ENCODE peak calls at places on chromosomes 12 and 14, in four cellular contexts. Y is HepG2, Q is mammary epithelial cell, W is A673. B is an unnamed sample.

GRCh38 chr14:98878278-98878677 is 393.7 kb downstream of the BCL11B start:
- DNase-seq in Y (no peak), W (no peak), Q (no peak), B (no peak)

GRCh38 chr12:108304633-108305032 is 34.5 kb downstream of the CMKLR1 start:
- DNase-seq in W (no peak), Y (no peak), Q (no peak), B (no peak)

GRCh38 chr14:95254356-95254755 is 65.4 kb downstream of the CLMN start:
- DNase-seq in Y (no peak), W (no peak), Q (no peak), B (no peak)

GRCh38 chr14:67574156-67574555 is 25.9 kb downstream of the PIGH start:
- DNase-seq in W (no peak), Q (no peak), Y (no peak), B (no peak)

GRCh38 chr12:52682938-52683574 is 2.8 kb upstream of the KRT1 start:
- DNase-seq in W (no peak), Y (no peak), Q (no peak), B (no peak)

GRCh38 chr12:2322554-2323120 is 269.9 kb downstream of the CACNA1C start:
- DNase-seq in Q (no peak), W (no peak), Y (no peak), B (no peak)

GRCh38 chr14:96165493-96166474 is 38.9 kb upstream of the BDKRB2 start:
- DNase-seq in Y (no peak), W (no peak), Q (no peak), B (no peak)

GRCh38 chr14:83269583-83269982 is 1735.9 kb upstream of the SEL1L start:
- DNase-seq in W (no peak), Q (no peak), Y (no peak), B (no peak)

GRCh38 chr12:28512876-28513275 is 322.6 kb downstream of the CCDC91 start:
- DNase-seq in Q (no peak), Y (no peak), W (peak), B (no peak)

GRCh38 chr12:19125325-19125724 is 4.2 kb upstream of the PLEKHA5 start:
- DNase-seq in Y (no peak), W (peak), Q (peak), B (no peak)

GRCh38 chr14:95935228-95935822 is 58.7 kb downstream of the TUNAR start:
- DNase-seq in Y (peak), W (peak), Q (peak), B (peak)

GRCh38 chr12:59808317-59808910 is 212.6 kb downstream of the SLC16A7 start:
- DNase-seq in Y (peak), W (peak), Q (peak), B (no peak)

GRCh38 chr14:31766315-31766892 is 205.2 kb downstream of the NUBPL start:
- DNase-seq in Y (peak), Q (no peak), W (no peak), B (no peak)

GRCh38 chr12:52879394-52880351 is 25.2 kb downstream of the KRT8 start:
- DNase-seq in Y (peak), Q (peak), W (peak), B (peak)

GRCh38 chr12:59904874-59905521 is 309.2 kb downstream of the SLC16A7 start:
- DNase-seq in Q (no peak), W (no peak), Y (no peak), B (no peak)

DNA sequence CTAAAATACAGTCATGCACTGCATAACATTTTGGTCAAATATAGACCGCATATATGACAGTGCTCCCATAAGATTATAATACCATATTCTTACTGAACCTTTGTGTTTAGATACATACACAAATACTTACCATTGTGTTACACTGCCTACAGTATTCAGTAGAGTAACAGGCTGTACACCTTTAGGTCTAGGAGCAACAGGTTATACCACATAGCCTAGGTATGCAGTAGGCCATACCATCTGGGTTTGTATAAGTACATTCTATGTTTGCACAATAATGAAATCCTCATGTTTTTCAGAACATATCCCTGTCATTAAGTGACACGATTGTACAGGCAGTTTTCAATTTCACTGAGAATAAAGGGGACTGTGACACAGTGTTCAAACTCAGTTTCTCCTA is 22.3 kb downstream of the KDM5A start:
- DNase-seq in Y (no peak), W (no peak), Q (no peak), B (no peak)
- TF ChIP-seq EZH2 in Y (no peak), W (no peak), Q (no peak), B (no peak)

GRCh38 chr14:105947599-105947998 is 421.2 kb downstream of the TMEM121 start:
- DNase-seq in Q (no peak), Y (no peak), W (no peak), B (no peak)

GRCh38 chr14:105941226-105942166 is 415.1 kb downstream of the TMEM121 start:
- DNase-seq in W (no peak), Y (no peak), Q (no peak), B (no peak)

GRCh38 chr14:105943973-105944602 is 417.7 kb downstream of the TMEM121 start:
- DNase-seq in W (no peak), Q (no peak), Y (peak), B (no peak)

GRCh38 chr14:105944632-105945610 is 418.5 kb downstream of the TMEM121 start:
- DNase-seq in W (peak), Y (peak), Q (no peak), B (peak)

GRCh38 chr14:105945891-105946290 is 419.5 kb downstream of the TMEM121 start:
- DNase-seq in Y (no peak), Q (no peak), W (peak), B (peak)
- H3K27ac ChIP-seq in Y (no peak), Q (no peak), W (no peak), B (no peak)

DNA sequence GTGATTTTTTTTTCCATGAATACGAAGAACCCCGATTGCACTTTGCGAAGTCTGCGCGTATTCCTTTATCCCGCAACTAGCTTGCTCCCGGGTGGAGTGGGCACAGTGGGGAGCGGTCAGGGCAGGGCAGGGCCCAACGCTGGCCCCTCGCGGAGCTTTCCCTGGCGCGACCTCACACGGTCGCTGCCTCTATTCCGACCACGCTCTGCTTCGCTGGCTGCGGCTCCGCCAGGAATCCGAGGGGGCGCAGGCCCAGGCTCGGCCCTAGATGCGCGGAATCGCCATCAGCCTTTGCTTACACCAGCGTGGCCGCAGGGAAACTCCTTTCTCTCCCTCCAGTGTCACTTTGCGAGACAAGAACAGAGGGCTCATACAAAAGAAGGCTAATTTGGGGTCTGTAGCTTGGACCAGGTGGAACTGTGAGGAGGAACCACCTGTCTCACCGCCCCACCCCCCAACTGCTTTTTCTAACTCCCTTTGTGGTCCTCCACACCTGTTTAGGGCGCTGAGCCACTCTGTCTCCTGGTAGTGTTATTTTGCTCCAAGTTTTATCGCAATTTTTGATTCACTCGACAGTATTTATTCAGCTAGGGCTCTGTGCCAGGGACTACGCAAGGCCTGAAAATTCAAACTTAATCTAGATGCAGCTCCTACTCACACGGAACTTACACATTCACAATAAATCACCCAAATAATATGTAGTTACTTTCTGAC is 3.1 kb upstream of the NKX2-1 start:
- DNase-seq in Y (no peak), W (no peak), Q (no peak), B (no peak)
- TF ChIP-seq EZH2 in Y (no peak), W (no peak), Q (no peak), B (no peak)

DNA sequence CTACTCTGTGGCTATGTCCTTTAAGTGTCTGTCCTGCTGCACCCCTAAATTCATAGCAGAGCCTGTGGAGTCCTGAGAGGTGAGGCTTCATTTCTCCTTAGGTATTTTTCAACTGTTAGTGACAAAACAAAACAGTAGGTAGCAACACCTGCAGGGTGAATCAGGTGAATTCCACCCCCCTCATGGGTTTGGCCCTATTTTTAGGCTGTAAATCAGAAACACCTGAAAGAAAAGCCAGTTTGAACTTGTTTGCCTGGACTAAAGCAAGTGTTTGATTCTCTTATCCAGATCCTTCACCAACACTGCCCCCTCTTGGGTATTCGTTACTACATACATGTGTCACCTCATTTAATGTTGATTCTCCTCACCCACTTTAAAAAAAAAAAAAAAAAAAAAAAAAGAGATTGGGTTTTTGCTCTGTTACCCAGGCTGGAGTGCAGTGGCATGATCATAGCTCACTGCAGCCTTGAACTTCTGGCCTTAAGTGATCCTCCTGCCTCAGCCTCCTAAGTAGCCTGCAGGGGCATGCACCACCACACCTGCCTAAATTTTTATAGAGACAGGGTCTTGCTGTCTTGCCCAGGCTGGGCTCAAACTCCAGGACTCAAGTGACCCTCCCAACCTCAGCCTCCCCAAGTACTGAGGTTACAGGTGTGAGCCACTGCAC is 10.3 kb downstream of the TBPL2 start:
- DNase-seq in Q (peak), Y (peak), W (peak), B (peak)
- H3K27ac ChIP-seq in Q (no peak), Y (no peak), W (no peak), B (no peak)

DNA sequence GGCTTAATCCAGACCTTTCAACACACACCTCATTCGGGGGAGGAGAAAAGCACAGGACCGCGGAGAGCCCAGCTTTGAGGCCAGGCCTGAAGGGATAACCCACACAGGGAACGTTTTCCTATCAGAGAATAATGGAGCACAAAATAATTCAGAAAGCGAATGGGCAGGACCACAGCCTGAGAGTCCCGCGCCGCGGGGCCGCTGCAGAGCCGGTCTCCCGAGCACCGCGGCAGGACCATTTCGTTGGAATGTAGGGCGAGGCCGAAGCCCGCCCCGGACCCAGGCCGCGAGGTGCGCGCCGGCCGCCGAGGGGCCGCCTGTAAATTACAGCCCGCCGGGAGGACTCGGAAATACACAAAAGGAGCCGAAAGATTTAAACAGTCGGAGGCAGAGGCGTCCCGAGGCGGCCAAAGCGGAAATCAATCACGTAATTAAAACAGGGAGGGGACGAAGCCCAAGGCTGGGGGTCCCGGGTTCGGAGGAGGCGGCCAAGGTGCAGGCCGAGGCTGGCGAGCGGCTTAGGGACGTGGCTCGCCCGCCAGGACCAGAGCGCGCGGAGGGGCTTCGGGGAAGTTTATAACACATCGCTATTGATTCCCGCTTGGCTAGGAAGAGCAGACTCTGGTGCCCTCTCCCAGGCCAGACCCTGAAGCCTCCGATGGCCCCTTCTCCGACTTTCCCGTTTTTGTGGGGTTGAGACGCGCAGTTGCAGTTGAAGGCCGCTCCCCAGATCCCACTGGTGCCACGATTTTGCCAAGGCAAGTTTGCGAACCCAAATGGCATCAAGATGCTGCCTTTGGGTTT is 6.3 kb upstream of the HOXC4 start:
- DNase-seq in W (no peak), Q (no peak), Y (no peak), B (no peak)
- TF ChIP-seq EZH2 in W (no peak), Q (no peak), Y (no peak), B (no peak)

GRCh38 chr14:34721129-34721528 is 6.7 kb upstream of the CFL2 start:
- DNase-seq in Y (no peak), Q (no peak), W (no peak), B (no peak)

GRCh38 chr14:34718750-34719304 is 4.4 kb upstream of the CFL2 start:
- DNase-seq in Q (peak), W (peak), Y (no peak), B (no peak)

GRCh38 chr14:34723867-34724266 is 9.5 kb upstream of the CFL2 start:
- DNase-seq in Q (no peak), W (no peak), Y (no peak), B (no peak)

GRCh38 chr14:34722723-34723545 is 8.5 kb upstream of the CFL2 start:
- DNase-seq in W (peak), Y (peak), Q (peak), B (peak)
- H3K27ac ChIP-seq in W (no peak), Y (no peak), Q (no peak), B (no peak)

GRCh38 chr14:81465507-81466228 is 65.5 kb upstream of the STON2 start:
- DNase-seq in W (no peak), Q (no peak), Y (no peak), B (no peak)
- TF ChIP-seq EZH2 in W (no peak), Q (no peak), Y (no peak), B (no peak)